ENCODE peak calls at places on chromosomes 11 and 22, in six cellular contexts. V, W, A, Y, B and K are unnamed samples.

GRCh38 chr22:48259991-48260670 is 1497.7 kb downstream of the TBC1D22A start:
- DNase-seq in V (no peak), W (no peak), A (no peak), Y (no peak), B (no peak), K (no peak)

GRCh38 chr11:19587979-19588378 is 124.7 kb upstream of the NAV2 start:
- DNase-seq in V (no peak), W (no peak), A (no peak), Y (no peak), B (no peak), K (no peak)

GRCh38 chr11:36627471-36627870 is 29.4 kb upstream of the RAG2 start:
- DNase-seq in V (no peak), W (no peak), A (no peak), Y (no peak), B (no peak), K (no peak)

GRCh38 chr11:100629671-100630070 is 57.4 kb upstream of the ARHGAP42 start:
- DNase-seq in V (no peak), W (no peak), A (no peak), Y (no peak), B (no peak), K (no peak)

GRCh38 chr11:65883058-65883761 is 3.6 kb downstream of the CTSW start:
- DNase-seq in V (no peak), W (no peak), A (no peak), Y (no peak), B (no peak), K (no peak)

GRCh38 chr11:22734628-22735345 is 68.4 kb downstream of the GAS2 start:
- DNase-seq in V (no peak), W (no peak), A (no peak), Y (no peak), B (no peak), K (no peak)

GRCh38 chr22:18056161-18056666 is 21.6 kb upstream of the PEX26 start:
- DNase-seq in V (no peak), W (no peak), A (peak; percentile 50), Y (peak; percentile 57), B (no peak), K (peak; percentile 67)

GRCh38 chr11:116461789-116462188 is 311.0 kb downstream of the BUD13 start:
- DNase-seq in V (no peak), W (no peak), A (no peak), Y (no peak), B (no peak), K (no peak)

GRCh38 chr11:70913715-70914231 is 338.6 kb downstream of the SHANK2 start:
- DNase-seq in V (no peak), W (no peak), A (no peak), Y (no peak), B (peak; percentile 31), K (no peak)

GRCh38 chr22:27377901-27378300 is 423.7 kb downstream of the MN1 start:
- DNase-seq in V (no peak), W (no peak), A (no peak), Y (no peak), B (no peak), K (no peak)

GRCh38 chr11:93939084-93939780 is 81.9 kb upstream of the HEPHL1 start:
- DNase-seq in V (no peak), W (no peak), A (no peak), Y (peak; percentile 29), B (no peak), K (no peak)

GRCh38 chr11:105202844-105203548 is 63.4 kb upstream of the CARD18 start:
- DNase-seq in V (no peak), W (no peak), A (no peak), Y (no peak), B (no peak), K (no peak)

GRCh38 chr11:64245401-64245796 is 1.3 kb downstream of the PPP1R14B start:
- DNase-seq in V (peak; percentile 64), W (no peak), A (no peak), Y (no peak), B (no peak), K (no peak)

GRCh38 chr11:72769680-72770079 is 17.5 kb upstream of the ARAP1 start:
- DNase-seq in V (no peak), W (no peak), A (no peak), Y (no peak), B (no peak), K (no peak)

GRCh38 chr11:44345781-44346180 is 35.8 kb upstream of the ALX4 start:
- DNase-seq in V (no peak), W (no peak), A (no peak), Y (no peak), B (no peak), K (no peak)

GRCh38 chr11:130449246-130449990 is 973 bp downstream of the ADAMTS15 start:
- DNase-seq in V (no peak), W (no peak), A (no peak), Y (no peak), B (peak; percentile 52), K (no peak)

GRCh38 chr22:33659423-33659822 is 260.9 kb downstream of the LARGE1 start:
- DNase-seq in V (no peak), W (no peak), A (no peak), Y (peak; percentile 5), B (no peak), K (no peak)

GRCh38 chr22:47091241-47091691 is 328.8 kb downstream of the TBC1D22A start:
- DNase-seq in V (no peak), W (no peak), A (no peak), Y (no peak), B (no peak), K (no peak)

GRCh38 chr11:77411717-77412441 is 62.0 kb downstream of the PAK1 start:
- DNase-seq in V (peak; percentile 72), W (peak; percentile 81), A (peak; percentile 87), Y (peak; percentile 28), B (peak; percentile 86), K (peak; percentile 80)

GRCh38 chr22:48752451-48753380 is 1075.0 kb downstream of the BRD1 start:
- DNase-seq in V (no peak), W (no peak), A (no peak), Y (no peak), B (no peak), K (peak; percentile 24)

GRCh38 chr22:49037701-49038245 is 789.9 kb downstream of the BRD1 start:
- DNase-seq in V (no peak), W (no peak), A (no peak), Y (no peak), B (no peak), K (no peak)

GRCh38 chr11:72405009-72405408 is 29.3 kb downstream of the CLPB start:
- DNase-seq in V (no peak), W (no peak), A (no peak), Y (no peak), B (no peak), K (no peak)

GRCh38 chr22:17781319-17782031 is 7.2 kb upstream of the BID start:
- DNase-seq in V (peak; percentile 11), W (no peak), A (peak; percentile 79), Y (peak; percentile 66), B (no peak), K (peak; percentile 57)

GRCh38 chr11:57313071-57313787 is 11.5 kb downstream of the TNKS1BP1 start:
- DNase-seq in V (no peak), W (no peak), A (no peak), Y (no peak), B (no peak), K (no peak)

GRCh38 chr11:116867619-116868018 is 30.2 kb upstream of the APOA1 start:
- DNase-seq in V (no peak), W (no peak), A (no peak), Y (no peak), B (no peak), K (no peak)

GRCh38 chr11:96778272-96778671 is 388.5 kb downstream of the JRKL start:
- DNase-seq in V (no peak), W (no peak), A (no peak), Y (no peak), B (no peak), K (no peak)

GRCh38 chr11:68994891-68995280 is 14.1 kb upstream of the MRGPRD start:
- DNase-seq in V (no peak), W (no peak), A (no peak), Y (no peak), B (no peak), K (no peak)

GRCh38 chr22:50282361-50283144 is 12.4 kb upstream of the MAPK11 start:
- DNase-seq in V (no peak), W (no peak), A (no peak), Y (no peak), B (no peak), K (no peak)

GRCh38 chr22:39680486-39680885 is 109.9 kb downstream of the CACNA1I start:
- DNase-seq in V (no peak), W (no peak), A (no peak), Y (no peak), B (no peak), K (no peak)
- TF ChIP-seq CTCF in V (no peak), W (no peak), A (no peak), Y (no peak), B (no peak), K (no peak)

DNA sequence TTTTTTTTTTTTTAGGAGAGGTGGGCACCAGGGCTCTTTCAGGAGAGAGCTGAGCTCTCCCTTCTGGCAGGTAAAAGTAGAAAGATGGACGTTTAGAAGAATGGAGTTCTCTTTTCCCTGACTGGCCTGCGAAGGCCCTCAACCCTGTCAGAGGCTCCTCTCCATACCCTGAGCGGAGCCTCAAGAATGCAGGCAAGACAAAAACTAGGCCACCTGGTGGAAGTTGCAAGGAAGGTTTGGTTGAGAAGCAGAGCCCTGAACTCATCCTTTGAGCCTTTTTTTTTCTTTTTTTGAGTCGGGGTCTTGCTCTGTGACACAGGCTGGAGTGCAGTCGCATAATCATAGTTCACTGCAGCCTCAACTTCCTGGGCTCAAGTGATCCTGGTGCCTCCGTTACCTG is 1.4 kb downstream of the OTOG start:
- DNase-seq in V (no peak), W (no peak), A (no peak), Y (no peak), B (no peak), K (no peak)
- TF ChIP-seq CTCF in V (no peak), W (no peak), A (no peak), Y (no peak), B (no peak), K (no peak)

GRCh38 chr22:35132568-35132967 is 66.6 kb downstream of the ISX start:
- DNase-seq in V (no peak), W (no peak), A (no peak), Y (no peak), B (no peak), K (no peak)

GRCh38 chr22:35131423-35132050 is 65.6 kb downstream of the ISX start:
- DNase-seq in V (no peak), W (no peak), A (peak; percentile 39), Y (no peak), B (no peak), K (no peak)

GRCh38 chr22:35135165-35135564 is 69.2 kb downstream of the ISX start:
- DNase-seq in V (no peak), W (no peak), A (no peak), Y (no peak), B (peak; percentile 30), K (no peak)

GRCh38 chr22:35134637-35135036 is 68.7 kb downstream of the ISX start:
- DNase-seq in V (no peak), W (no peak), A (no peak), Y (no peak), B (peak; percentile 22), K (no peak)

GRCh38 chr22:35133702-35134395 is 67.9 kb downstream of the ISX start:
- DNase-seq in V (no peak), W (no peak), A (no peak), Y (no peak), B (no peak), K (no peak)
- TF ChIP-seq CTCF in V (no peak), W (no peak), A (no peak), Y (no peak), B (no peak), K (no peak)

GRCh38 chr11:60634151-60634550 is 65.3 kb upstream of the MS4A8 start:
- DNase-seq in V (no peak), W (no peak), A (peak; percentile 34), Y (no peak), B (peak; percentile 3), K (peak; percentile 47)
- TF ChIP-seq CTCF in V (no peak), W (no peak), A (peak; percentile 81), Y (no peak), B (peak; percentile 2), K (peak; percentile 46)